ENCODE peak calls at places on chromosome 14, in four cellular contexts. S is body of pancreas, A is fibroblast of mammary gland, J is GM06990. I is an unnamed sample.

GRCh38 chr14:100067971-100068959 is 3.0 kb downstream of the EVL start:
- DNase-seq in S (peak), A (peak), J (peak), I (no peak)

GRCh38 chr14:102819176-102819628 is 42.0 kb downstream of the TRAF3 start:
- DNase-seq in S (peak), A (no peak), J (peak), I (no peak)

GRCh38 chr14:92603309-92604257 is 90.0 kb downstream of the RIN3 start:
- DNase-seq in S (no peak), A (peak), J (no peak), I (no peak)

GRCh38 chr14:62206456-62206855 is 444.2 kb downstream of the SNAPC1 start:
- DNase-seq in S (no peak), A (peak), J (no peak), I (no peak)

GRCh38 chr14:58285132-58285531 is 13.2 kb upstream of the ARID4A start:
- DNase-seq in S (no peak), A (no peak), J (no peak), I (no peak)

GRCh38 chr14:100295376-100296105 is 10.7 kb downstream of the SLC25A29 start:
- DNase-seq in S (no peak), A (no peak), J (no peak), I (no peak)

GRCh38 chr14:102833341-102833740 is 56.1 kb downstream of the TRAF3 start:
- DNase-seq in S (no peak), A (no peak), J (no peak), I (no peak)

GRCh38 chr14:77707355-77707723 is 484 bp downstream of the ALKBH1 start:
- DNase-seq in S (peak), A (peak), J (no peak), I (peak)

GRCh38 chr14:101008631-101009336 is 105.3 kb upstream of the RTL1 start:
- DNase-seq in S (no peak), A (peak), J (no peak), I (no peak)

GRCh38 chr14:85316701-85317100 is 213.2 kb upstream of the FLRT2 start:
- DNase-seq in S (no peak), A (peak), J (no peak), I (no peak)

GRCh38 chr14:94016446-94016976 is 9.6 kb upstream of the OTUB2 start:
- DNase-seq in S (no peak), A (no peak), J (no peak), I (no peak)

GRCh38 chr14:93736378-93737014 is 51.8 kb downstream of the PRIMA1 start:
- DNase-seq in S (peak), A (no peak), J (no peak), I (peak)

GRCh38 chr14:97442363-97442762 is 645.2 kb downstream of the VRK1 start:
- DNase-seq in S (no peak), A (no peak), J (peak), I (no peak)

GRCh38 chr14:99573436-99574098 is 30.4 kb downstream of the CCDC85C start:
- DNase-seq in S (no peak), A (no peak), J (no peak), I (no peak)

GRCh38 chr14:50015708-50016107 is 100.7 kb downstream of the VCPKMT start:
- DNase-seq in S (no peak), A (no peak), J (no peak), I (no peak)

GRCh38 chr14:65156568-65157366 is 54.5 kb upstream of the MAX start:
- DNase-seq in S (no peak), A (peak), J (peak), I (no peak)

GRCh38 chr14:22472935-22473854 is 115.8 kb downstream of the DAD1 start:
- DNase-seq in S (peak), A (peak), J (peak), I (peak)

GRCh38 chr14:103899833-103900232 is 28.4 kb upstream of the TDRD9 start:
- DNase-seq in S (no peak), A (no peak), J (no peak), I (no peak)

GRCh38 chr14:67577181-67577580 is 22.9 kb downstream of the PIGH start:
- DNase-seq in S (no peak), A (no peak), J (no peak), I (no peak)

GRCh38 chr14:104366931-104367810 is 212.4 kb upstream of the C14orf180 start:
- DNase-seq in S (no peak), A (no peak), J (no peak), I (no peak)

GRCh38 chr14:68734231-68734732 is 58.6 kb downstream of the ZFP36L1 start:
- DNase-seq in S (no peak), A (no peak), J (peak), I (no peak)

GRCh38 chr14:75833326-75834020 is 148.3 kb downstream of the TGFB3 start:
- DNase-seq in S (no peak), A (no peak), J (no peak), I (no peak)

GRCh38 chr14:51877807-51878206 is 17.4 kb downstream of the GNG2 start:
- DNase-seq in S (no peak), A (no peak), J (no peak), I (no peak)

GRCh38 chr14:24094839-24095195 is 706 bp downstream of the PCK2 start:
- DNase-seq in S (peak), A (no peak), J (no peak), I (no peak)

GRCh38 chr14:59687663-59688062 is 111.1 kb upstream of the CCDC175 start:
- DNase-seq in S (no peak), A (no peak), J (no peak), I (no peak)

GRCh38 chr14:102738373-102739189 is 38.7 kb upstream of the TRAF3 start:
- DNase-seq in S (no peak), A (no peak), J (no peak), I (no peak)

GRCh38 chr14:97106166-97106565 is 309.0 kb downstream of the VRK1 start:
- DNase-seq in S (no peak), A (no peak), J (no peak), I (no peak)

GRCh38 chr14:89540009-89540829 is 123.2 kb upstream of the FOXN3 start:
- DNase-seq in S (peak), A (peak), J (no peak), I (peak)

GRCh38 chr14:73173092-73173735 is 36.9 kb downstream of the PSEN1 start:
- DNase-seq in S (no peak), A (peak), J (no peak), I (no peak)

GRCh38 chr14:103257211-103257962 is 76.7 kb upstream of the EIF5 start:
- DNase-seq in S (no peak), A (peak), J (no peak), I (no peak)

GRCh38 chr14:104542871-104543830 is 36.4 kb upstream of the C14orf180 start:
- DNase-seq in S (no peak), A (no peak), J (no peak), I (no peak)

GRCh38 chr14:37668646-37669045 is 73.2 kb downstream of the TTC6 start:
- DNase-seq in S (no peak), A (no peak), J (no peak), I (no peak)

GRCh38 chr14:44300911-44301310 is 206.2 kb downstream of the FSCB start:
- DNase-seq in S (no peak), A (no peak), J (no peak), I (no peak)

GRCh38 chr14:81474156-81474492 is 59.5 kb downstream of the SEL1L start:
- DNase-seq in S (no peak), A (no peak), J (peak), I (no peak)

GRCh38 chr14:92670177-92670576 is 78.2 kb downstream of the LGMN start:
- DNase-seq in S (no peak), A (peak), J (no peak), I (no peak)

GRCh38 chr14:68372363-68372762 is 420.5 kb downstream of the ZFP36L1 start:
- DNase-seq in S (no peak), A (no peak), J (no peak), I (no peak)

GRCh38 chr14:39739796-39740195 is 307.6 kb upstream of the FBXO33 start:
- DNase-seq in S (peak), A (no peak), J (no peak), I (no peak)

GRCh38 chr14:21383848-21384493 is at the start of gene SUPT16H:
- DNase-seq in S (peak), A (peak), J (peak), I (peak)
- H3K4me3 ChIP-seq in S (peak), A (peak), J (peak), I (peak)

DNA sequence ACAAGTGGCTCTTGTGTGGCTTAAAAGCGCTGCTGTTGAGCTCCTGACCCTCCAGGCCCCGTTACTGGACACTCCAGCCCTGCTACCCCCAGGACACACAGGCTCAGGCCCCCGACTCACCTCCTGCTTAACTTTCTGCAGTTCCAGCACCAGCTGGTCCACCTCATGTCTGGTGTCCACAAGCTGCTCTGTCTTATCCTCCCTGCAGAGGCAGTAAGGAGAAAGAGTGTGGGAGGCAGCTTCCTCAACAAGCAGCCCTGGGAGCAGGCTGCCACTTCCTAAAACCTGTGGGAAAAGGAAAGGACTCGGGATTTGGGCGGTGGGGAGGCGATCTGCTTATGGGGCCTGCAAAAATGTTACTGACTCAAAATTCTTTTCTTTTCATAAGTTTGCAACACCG is 79.3 kb downstream of the CCDC88C start:
- DNase-seq in S (no peak), A (no peak), J (no peak), I (no peak)
- TF ChIP-seq CTCF in S (no peak), A (no peak), J (no peak), I (no peak)

DNA sequence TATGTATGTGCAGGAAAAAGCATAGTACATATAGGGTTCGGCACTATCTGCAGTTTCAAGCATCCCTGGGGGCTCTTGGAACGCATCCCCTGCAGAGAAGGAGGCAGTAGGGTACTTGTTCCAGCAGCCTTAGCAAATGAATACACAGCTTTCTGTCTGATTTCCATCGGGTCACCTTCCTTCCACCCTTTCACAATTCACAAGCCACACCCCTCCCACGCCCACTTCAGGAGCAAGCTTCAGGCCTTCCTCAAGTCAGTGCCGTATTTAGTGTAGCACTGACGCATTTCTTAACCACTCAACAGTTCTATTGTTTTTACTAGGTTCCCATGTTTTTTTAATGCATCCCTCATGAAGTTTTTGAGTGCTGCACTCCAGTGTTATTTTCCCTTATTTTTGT is 64.2 kb downstream of the CLMN start:
- DNase-seq in S (peak), A (peak), J (no peak), I (peak)
- H3K4me3 ChIP-seq in S (no peak), A (no peak), J (no peak), I (no peak)

GRCh38 chr14:96039633-96040311 is 610 bp downstream of the C14orf132 start:
- DNase-seq in S (peak), A (peak), J (no peak), I (no peak)
- TF ChIP-seq CTCF in S (no peak), A (no peak), J (peak), I (peak)

GRCh38 chr14:95359974-95360826 is 40.5 kb upstream of the CLMN start:
- DNase-seq in S (peak), A (no peak), J (peak), I (no peak)

GRCh38 chr14:95362180-95362494 is 42.4 kb upstream of the CLMN start:
- DNase-seq in S (no peak), A (no peak), J (no peak), I (no peak)

GRCh38 chr14:95360828-95361227 is 41.1 kb upstream of the CLMN start:
- DNase-seq in S (no peak), A (no peak), J (no peak), I (no peak)

GRCh38 chr14:95363468-95363954 is 43.8 kb upstream of the CLMN start:
- DNase-seq in S (no peak), A (no peak), J (peak), I (no peak)

DNA sequence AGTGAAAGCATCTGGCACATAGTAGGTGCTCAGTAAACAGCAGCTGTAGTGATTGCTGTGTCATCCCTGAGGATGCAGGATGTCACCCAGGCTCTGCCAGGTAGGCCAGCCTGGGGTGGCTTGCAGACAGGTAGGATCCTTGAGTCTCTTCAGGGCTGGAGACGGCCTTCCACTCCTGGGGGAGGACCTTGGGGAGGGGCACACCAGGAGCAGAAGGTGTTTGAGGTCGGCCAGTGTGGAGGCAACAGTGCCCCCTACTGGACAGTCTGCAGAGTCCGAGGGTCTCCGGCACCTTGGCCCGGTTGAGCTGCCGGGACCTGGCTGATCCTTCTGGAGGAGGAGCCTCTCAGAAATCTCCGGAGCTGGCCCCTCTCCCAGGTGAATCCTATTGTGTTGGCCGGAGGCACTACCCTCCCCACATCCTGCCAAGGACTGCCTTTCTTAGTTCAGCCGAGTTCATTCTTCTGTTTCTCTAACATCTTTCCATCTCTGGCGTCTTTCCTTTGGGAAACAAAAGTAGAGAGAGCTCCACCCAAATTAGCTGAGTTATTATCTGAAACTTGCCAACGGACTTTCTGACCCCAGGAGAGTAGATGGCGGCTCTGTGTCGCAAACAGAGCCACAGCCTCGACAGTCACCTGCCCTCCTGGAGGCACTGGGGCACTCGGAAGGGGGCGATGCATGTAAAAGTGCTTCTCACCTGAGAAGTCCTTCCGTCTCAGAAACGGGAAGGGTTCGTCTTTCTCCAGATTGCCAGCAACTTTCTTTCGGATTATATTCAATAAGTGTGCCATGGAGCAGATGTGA is 41.9 kb upstream of the CLMN start:
- DNase-seq in S (peak), A (peak), J (peak), I (no peak)
- H3K4me3 ChIP-seq in S (no peak), A (no peak), J (no peak), I (no peak)

GRCh38 chr14:53347046-53347445 is 193.9 kb upstream of the DDHD1 start:
- DNase-seq in S (no peak), A (no peak), J (no peak), I (no peak)
- TF ChIP-seq CTCF in S (no peak), A (no peak), J (no peak), I (no peak)

DNA sequence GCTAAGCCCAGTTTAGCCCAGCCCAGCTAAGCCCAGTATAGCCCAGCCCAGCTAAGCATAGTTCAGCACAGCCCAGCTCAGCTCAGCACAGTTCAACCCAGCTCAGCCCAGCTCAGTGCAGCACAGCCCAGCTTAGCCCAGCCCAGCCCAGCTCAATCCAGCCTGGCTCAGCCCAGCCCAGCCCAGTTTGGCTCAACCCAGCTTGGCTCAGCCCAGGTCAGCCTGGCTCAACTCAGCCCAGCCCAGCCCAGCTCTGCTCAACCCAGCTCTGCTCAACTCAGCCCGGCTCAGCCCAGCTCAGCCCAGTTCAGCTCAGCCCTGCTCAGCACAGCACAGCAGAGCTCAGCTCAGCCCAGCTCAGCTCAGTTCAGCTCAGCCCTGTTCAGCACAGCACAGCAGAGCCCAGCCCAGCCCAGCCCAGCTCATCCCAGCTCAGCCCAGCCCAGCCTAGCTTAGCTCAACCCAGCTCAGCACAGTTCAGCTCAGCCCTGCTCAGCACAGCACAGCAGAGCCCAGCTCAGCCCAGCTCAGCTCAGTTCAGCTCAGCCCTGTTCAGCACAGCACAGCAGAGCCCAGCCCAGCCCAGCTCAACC is 330.9 kb downstream of the TMEM121 start:
- DNase-seq in S (peak), A (no peak), J (no peak), I (peak)
- H3K4me3 ChIP-seq in S (no peak), A (no peak), J (no peak), I (no peak)

DNA sequence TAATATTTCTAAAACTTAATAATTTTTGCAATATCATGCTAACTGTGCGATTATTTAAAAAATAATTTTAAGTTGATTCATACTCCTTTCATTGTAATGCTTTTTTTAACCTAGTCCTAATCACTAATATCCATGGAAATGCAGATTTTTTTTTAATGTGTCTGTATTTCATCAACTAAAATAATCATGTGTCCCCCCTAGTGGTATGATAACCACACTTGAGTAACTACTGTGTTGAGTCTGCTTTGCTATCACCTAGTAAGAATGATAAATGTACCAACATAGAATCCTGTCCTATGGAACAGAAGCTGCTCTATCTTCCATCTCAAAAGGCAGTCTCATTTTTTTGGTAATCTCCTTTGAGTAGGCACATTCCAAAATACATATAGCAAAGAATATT is 19.1 kb upstream of the SYNE2 start:
- DNase-seq in S (no peak), A (no peak), J (no peak), I (no peak)
- TF ChIP-seq CTCF in S (no peak), A (no peak), J (no peak), I (no peak)

GRCh38 chr14:74635831-74636230 is 23.8 kb upstream of the LTBP2 start:
- DNase-seq in S (no peak), A (no peak), J (no peak), I (no peak)
- H3K4me3 ChIP-seq in S (no peak), A (no peak), J (no peak), I (no peak)

DNA sequence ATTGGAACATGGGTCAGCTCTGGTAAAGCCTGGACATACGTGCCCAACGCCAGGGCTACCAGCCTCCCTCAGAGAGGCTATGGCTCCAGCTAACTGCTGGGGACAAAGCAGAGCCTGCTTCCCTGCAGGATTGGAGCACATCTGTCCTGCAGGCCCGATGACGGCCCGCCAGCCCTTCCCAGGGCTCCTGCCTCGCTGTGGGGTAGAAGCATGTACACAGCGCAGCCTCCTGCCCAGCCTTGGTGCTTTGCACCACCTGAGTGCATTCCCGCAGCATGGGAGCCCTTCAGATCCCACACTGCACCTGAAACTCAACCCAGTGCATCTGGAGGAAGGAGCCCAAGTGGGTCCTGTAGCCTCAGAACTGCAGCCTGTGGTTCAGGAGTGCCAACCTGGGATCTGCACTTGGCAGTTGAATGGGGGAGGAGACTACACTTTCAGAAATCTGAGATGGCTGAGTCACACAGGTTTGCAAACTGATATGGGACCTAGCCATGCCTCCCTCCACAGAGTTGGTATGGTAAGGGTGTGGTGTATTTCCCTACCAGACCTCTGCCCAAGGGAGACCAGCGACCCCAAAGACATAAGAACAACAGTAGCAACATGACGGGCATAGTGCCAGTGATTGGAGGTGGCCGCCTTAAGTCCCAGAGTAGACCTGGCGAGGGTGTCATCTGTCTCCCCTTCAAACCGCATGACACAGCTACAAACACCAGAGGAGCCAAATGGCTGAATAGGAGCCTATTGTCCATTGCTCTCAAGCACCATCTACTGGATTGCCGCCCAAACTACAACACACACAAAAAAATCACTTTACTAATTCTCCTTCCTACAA is 273.9 kb upstream of the MIS18BP1 start:
- DNase-seq in S (peak), A (peak), J (no peak), I (peak)
- TF ChIP-seq CTCF in S (peak), A (peak), J (peak), I (peak)

I was measured in Caco-2.